ENCODE peak calls at places on chromosomes 1 and 21, in nine cellular contexts. K is stromal cell of bone marrow; D is pulmonary artery endothelial cell; X is A172; J is IMR-90; V is T-helper 9 cell; H is AG04450; Y is stimulated activated CD4-positive, alpha-beta T cell treated with anti-CD3 and anti-CD28 coated beads, TNF-alpha, amount 100 ng/mL, for 48 hours; A is T-helper 1 cell. E is an unnamed sample.
A peak's percentile ranks its signal among the peaks of the same experiment; 100 is the strongest.

GRCh38 chr1:38208720-38209632 is 162.4 kb upstream of the POU3F1 start:
- DNase-seq in V (no peak), X (no peak), K (no peak), D (no peak), H (no peak), A (no peak), Y (no peak), J (no peak), E (no peak)

GRCh38 chr1:24713176-24713575 is 32.1 kb upstream of the CLIC4 start:
- DNase-seq in X (no peak), D (no peak), J (no peak), A (no peak), H (no peak), K (no peak), V (no peak), Y (no peak), E (no peak)

GRCh38 chr1:1599030-1599916 is 662 bp downstream of the FNDC10 start:
- DNase-seq in X (no peak), D (no peak), J (peak; percentile 37), A (peak; percentile 35), K (no peak), Y (no peak), V (no peak), H (no peak), E (no peak)

GRCh38 chr1:219792337-219793021 is 135.9 kb downstream of the SLC30A10 start:
- DNase-seq in V (no peak), J (peak; percentile 75), K (peak; percentile 85), X (peak; percentile 55), H (peak; percentile 42), D (no peak), Y (no peak), A (no peak), E (no peak)

GRCh38 chr1:61424382-61424781 is 300.6 kb downstream of the TM2D1 start:
- DNase-seq in K (no peak), V (no peak), J (no peak), X (no peak), Y (no peak), D (no peak), A (no peak), H (no peak), E (no peak)

GRCh38 chr1:3530931-3531818 is 76.7 kb downstream of the ARHGEF16 start:
- DNase-seq in J (peak; percentile 19), K (peak; percentile 39), X (peak; percentile 41), V (peak; percentile 67), A (peak; percentile 70), Y (peak; percentile 66), H (no peak), D (no peak), E (no peak)

GRCh38 chr21:41121785-41122415 is 46.1 kb upstream of the BACE2 start:
- DNase-seq in A (no peak), J (peak; percentile 63), X (peak; percentile 86), K (peak; percentile 52), Y (peak; percentile 40), H (peak; percentile 16), D (peak; percentile 44), V (peak; percentile 9), E (peak; percentile 90)

GRCh38 chr1:209685835-209686234 is 10.6 kb downstream of the G0S2 start:
- DNase-seq in Y (no peak), X (no peak), A (peak; percentile 4), H (no peak), D (no peak), K (no peak), V (no peak), J (no peak), E (no peak)

GRCh38 chr1:67759692-67760029 is 73.6 kb downstream of the GNG12 start:
- DNase-seq in Y (no peak), H (no peak), D (no peak), X (no peak), J (peak; percentile 42), K (no peak), A (no peak), V (no peak), E (no peak)

GRCh38 chr1:161080391-161081150 is 8.8 kb downstream of the NECTIN4 start:
- DNase-seq in V (no peak), K (peak; percentile 16), A (no peak), Y (no peak), J (no peak), H (no peak), X (no peak), D (no peak), E (no peak)

GRCh38 chr1:208747979-208748378 is 503.8 kb upstream of the PLXNA2 start:
- DNase-seq in V (no peak), H (no peak), X (peak; percentile 6), K (no peak), A (no peak), Y (no peak), J (no peak), D (no peak), E (no peak)

GRCh38 chr1:8155528-8156186 is 129.5 kb upstream of the ERRFI1 start:
- DNase-seq in V (no peak), J (peak; percentile 31), A (no peak), H (no peak), Y (no peak), X (no peak), D (no peak), K (no peak), E (no peak)

GRCh38 chr1:215104283-215104682 is 21.7 kb downstream of the KCNK2 start:
- DNase-seq in H (no peak), J (peak; percentile 57), X (no peak), D (no peak), A (no peak), V (no peak), Y (no peak), K (no peak), E (no peak)

GRCh38 chr1:98221926-98222325 is 301.1 kb upstream of the DPYD start:
- DNase-seq in A (no peak), D (peak; percentile 68), H (no peak), X (no peak), V (no peak), Y (no peak), K (no peak), J (no peak), E (no peak)

GRCh38 chr1:67987046-67987799 is 63.2 kb downstream of the DIRAS3 start:
- DNase-seq in J (peak; percentile 96), Y (no peak), H (peak; percentile 63), V (no peak), X (peak; percentile 88), K (peak; percentile 91), A (no peak), D (no peak), E (no peak)

GRCh38 chr1:228445867-228446584 is 29.4 kb upstream of the TRIM17 start:
- DNase-seq in Y (no peak), A (no peak), H (no peak), X (no peak), D (no peak), V (no peak), J (peak; percentile 56), K (peak; percentile 38), E (no peak)

GRCh38 chr1:224733021-224733911 is 117.1 kb downstream of the CNIH3 start:
- DNase-seq in H (no peak), A (no peak), K (peak; percentile 56), J (peak; percentile 25), X (peak; percentile 71), V (no peak), Y (no peak), D (no peak), E (no peak)

GRCh38 chr1:95233321-95233736 is 681 bp upstream of the RWDD3 start:
- DNase-seq in A (no peak), Y (no peak), D (no peak), H (no peak), V (peak; percentile 2), X (peak; percentile 26), J (peak; percentile 21), K (no peak), E (no peak)

GRCh38 chr21:35311985-35312384 is 262.9 kb upstream of the RUNX1 start:
- DNase-seq in A (no peak), X (no peak), D (no peak), V (no peak), K (no peak), J (no peak), Y (no peak), H (no peak), E (no peak)

GRCh38 chr1:207981976-207982375 is 71.1 kb upstream of the CD34 start:
- DNase-seq in X (no peak), V (no peak), A (no peak), H (no peak), K (no peak), D (no peak), J (no peak), Y (no peak), E (no peak)

GRCh38 chr1:247517795-247518612 is 18.2 kb downstream of the OR2C3 start:
- DNase-seq in H (no peak), A (no peak), K (no peak), X (no peak), V (no peak), Y (peak; percentile 10), J (no peak), D (no peak), E (no peak)

GRCh38 chr1:66294692-66295384 is 239.1 kb upstream of the SGIP1 start:
- DNase-seq in K (no peak), J (peak; percentile 70), D (no peak), A (no peak), X (peak; percentile 55), H (no peak), V (no peak), Y (no peak), E (no peak)

GRCh38 chr1:19384113-19384512 is 72.0 kb downstream of the SLC66A1 start:
- DNase-seq in X (peak; percentile 4), V (no peak), A (no peak), D (no peak), K (no peak), H (no peak), Y (no peak), J (peak; percentile 43), E (no peak)

GRCh38 chr21:33844104-33844889 is 71.3 kb downstream of the ATP5PO start:
- DNase-seq in Y (no peak), H (no peak), V (no peak), X (no peak), K (no peak), J (no peak), D (no peak), A (no peak), E (no peak)

E was measured in mesenteric fat pad.